ENCODE peak calls at places on chromosomes 5 and 9, in six cellular contexts. B, J, V, A, Q and Y are unnamed samples.
A peak's percentile ranks its signal among the peaks of the same experiment; 100 is the strongest.

GRCh38 chr5:77851229-77852067 is 75.3 kb upstream of the TBCA start:
- DNase-seq in B (no peak), J (peak; percentile 19), V (peak; percentile 11), A (no peak), Q (no peak), Y (no peak)

GRCh38 chr5:123951204-123951977 is 439.4 kb downstream of the CSNK1G3 start:
- DNase-seq in B (no peak), J (no peak), V (peak; percentile 72), A (no peak), Q (no peak), Y (no peak)

GRCh38 chr9:89684218-89684617 is 79.4 kb downstream of the GADD45G start:
- DNase-seq in B (no peak), J (peak; percentile 48), V (no peak), A (no peak), Q (no peak), Y (no peak)

GRCh38 chr9:130364619-130365322 is 80.0 kb upstream of the ASS1 start:
- DNase-seq in B (no peak), J (no peak), V (no peak), A (no peak), Q (no peak), Y (no peak)

GRCh38 chr5:100643473-100643872 is 108.3 kb downstream of the FAM174A start:
- DNase-seq in B (no peak), J (no peak), V (no peak), A (no peak), Q (peak; percentile 0), Y (no peak)

GRCh38 chr9:89002987-89003386 is 11.7 kb downstream of the S1PR3 start:
- DNase-seq in B (no peak), J (no peak), V (no peak), A (no peak), Q (no peak), Y (no peak)

GRCh38 chr9:130962418-130963316 is 23.6 kb upstream of the FIBCD1 start:
- DNase-seq in B (no peak), J (no peak), V (peak; percentile 86), A (no peak), Q (no peak), Y (no peak)

GRCh38 chr9:14062449-14063187 is 251.3 kb downstream of the NFIB start:
- DNase-seq in B (no peak), J (no peak), V (no peak), A (no peak), Q (no peak), Y (no peak)

GRCh38 chr5:80964919-80965318 is 4.8 kb downstream of the RASGRF2 start:
- DNase-seq in B (no peak), J (no peak), V (no peak), A (no peak), Q (no peak), Y (no peak)

GRCh38 chr5:16970260-16970659 is 34.2 kb upstream of the MYO10 start:
- DNase-seq in B (no peak), J (no peak), V (peak; percentile 86), A (no peak), Q (no peak), Y (no peak)

GRCh38 chr5:173753307-173754168 is 134.6 kb upstream of the CPEB4 start:
- DNase-seq in B (no peak), J (no peak), V (no peak), A (no peak), Q (no peak), Y (no peak)

GRCh38 chr5:131394128-131394527 is 130.3 kb downstream of the CDC42SE2 start:
- DNase-seq in B (peak; percentile 19), J (peak; percentile 47), V (no peak), A (no peak), Q (no peak), Y (no peak)

GRCh38 chr5:132667761-132668705 is 5.8 kb upstream of the IL4 start:
- DNase-seq in B (no peak), J (no peak), V (no peak), A (no peak), Q (no peak), Y (no peak)

GRCh38 chr9:133777111-133777791 is 39.1 kb upstream of the SARDH start:
- DNase-seq in B (no peak), J (no peak), V (no peak), A (no peak), Q (no peak), Y (no peak)

GRCh38 chr9:111945216-111945615 is 48.6 kb downstream of the UGCG start:
- DNase-seq in B (no peak), J (no peak), V (no peak), A (no peak), Q (no peak), Y (no peak)

GRCh38 chr9:115117999-115118470 is at the start of gene TNC:
- DNase-seq in B (no peak), J (peak; percentile 37), V (peak; percentile 52), A (no peak), Q (no peak), Y (no peak)

GRCh38 chr5:39661026-39661779 is 236.4 kb upstream of the DAB2 start:
- DNase-seq in B (no peak), J (no peak), V (peak; percentile 56), A (no peak), Q (no peak), Y (no peak)

GRCh38 chr5:43233946-43234345 is 41.9 kb downstream of the NIM1K start:
- DNase-seq in B (no peak), J (no peak), V (no peak), A (no peak), Q (no peak), Y (no peak)

GRCh38 chr5:106167766-106168165 is 1503.0 kb downstream of the EFNA5 start:
- DNase-seq in B (no peak), J (no peak), V (no peak), A (no peak), Q (no peak), Y (no peak)